ENCODE peak calls at places on chromosomes 16 and 17, in eight cellular contexts. Q, B, X, A, Z, U, Y and N are unnamed samples.

GRCh38 chr16:87346517-87347060 is 29.4 kb upstream of the C16orf95 start:
- DNase-seq in X (no peak), A (no peak), U (no peak), B (no peak), Z (no peak), Q (no peak), Y (no peak), N (no peak)

GRCh38 chr17:65759532-65759931 is 198.1 kb upstream of the AXIN2 start:
- DNase-seq in A (no peak), U (no peak), Q (no peak), X (no peak), Y (no peak), Z (no peak), B (no peak), N (no peak)

GRCh38 chr17:71412803-71413202 is 708.0 kb upstream of the SOX9 start:
- DNase-seq in Y (peak), B (peak), Z (no peak), U (peak), X (no peak), Q (peak), A (no peak), N (no peak)

GRCh38 chr16:13621639-13622038 is 298.3 kb upstream of the ERCC4 start:
- DNase-seq in Y (no peak), A (no peak), X (no peak), Q (no peak), B (no peak), U (no peak), Z (no peak), N (peak)

GRCh38 chr16:4944333-4945281 is 7.7 kb upstream of the PPL start:
- DNase-seq in Z (peak), X (peak), Y (no peak), B (peak), A (peak), U (peak), Q (peak), N (no peak)

GRCh38 chr17:44146375-44147346 is 4.9 kb downstream of the HROB start:
- DNase-seq in U (no peak), X (no peak), B (no peak), Z (no peak), Y (no peak), A (no peak), Q (no peak), N (no peak)

GRCh38 chr17:78138204-78139060 is 7.8 kb upstream of the C17orf99 start:
- DNase-seq in A (peak), B (no peak), Y (no peak), Z (peak), Q (no peak), U (no peak), X (no peak), N (no peak)

GRCh38 chr16:20166531-20167235 is 93.0 kb upstream of the GPR139 start:
- DNase-seq in Q (no peak), U (no peak), Y (no peak), A (no peak), Z (no peak), X (no peak), B (no peak), N (no peak)

GRCh38 chr17:60491771-60492170 is 34.3 kb downstream of the APPBP2 start:
- DNase-seq in A (no peak), U (no peak), Q (no peak), X (no peak), B (peak), Y (no peak), Z (no peak), N (no peak)

GRCh38 chr17:29723283-29724047 is 100.8 kb upstream of the CORO6 start:
- DNase-seq in Y (peak), A (peak), X (no peak), Q (no peak), Z (no peak), U (no peak), B (no peak), N (no peak)

GRCh38 chr16:30113711-30114333 is 485 bp upstream of the GDPD3 start:
- DNase-seq in U (no peak), X (no peak), Y (no peak), B (no peak), Q (no peak), A (no peak), Z (no peak), N (no peak)

GRCh38 chr17:27529230-27529796 is 73.1 kb downstream of the KSR1 start:
- DNase-seq in Z (peak), A (peak), X (no peak), U (peak), Q (peak), B (peak), Y (no peak), N (no peak)

GRCh38 chr16:57061084-57061905 is 31.1 kb upstream of the CPNE2 start:
- DNase-seq in Z (peak), X (peak), Y (no peak), B (no peak), A (no peak), U (peak), Q (no peak), N (no peak)

GRCh38 chr17:50358177-50358576 is 12.3 kb downstream of the XYLT2 start:
- DNase-seq in Y (no peak), A (no peak), B (no peak), Q (no peak), Z (no peak), X (peak), U (no peak), N (no peak)

GRCh38 chr16:87550510-87550961 is 51.8 kb upstream of the JPH3 start:
- DNase-seq in A (no peak), Z (no peak), X (peak), U (no peak), Y (peak), B (peak), Q (no peak), N (no peak)

GRCh38 chr16:19481291-19481690 is 40.6 kb downstream of the GDE1 start:
- DNase-seq in Q (no peak), Y (no peak), B (peak), X (no peak), U (peak), A (no peak), Z (no peak), N (no peak)

GRCh38 chr17:75679706-75680201 is 12.6 kb downstream of the SAP30BP start:
- DNase-seq in Y (no peak), Q (peak), U (no peak), B (peak), A (no peak), Z (peak), X (no peak), N (no peak)

GRCh38 chr16:22855231-22855630 is 41.3 kb downstream of the HS3ST2 start:
- DNase-seq in A (no peak), Z (no peak), X (no peak), Q (no peak), U (no peak), Y (no peak), B (no peak), N (no peak)

GRCh38 chr16:80418772-80419355 is 121.9 kb upstream of the DYNLRB2 start:
- DNase-seq in Z (no peak), A (no peak), U (no peak), X (no peak), B (no peak), Y (no peak), Q (no peak), N (no peak)

GRCh38 chr16:84247341-84247740 is 7.5 kb upstream of the KCNG4 start:
- DNase-seq in X (no peak), Q (no peak), A (no peak), Z (no peak), B (no peak), Y (no peak), U (no peak), N (no peak)

GRCh38 chr17:18038149-18038850 is 668 bp downstream of the ATPAF2 start:
- DNase-seq in U (no peak), Q (peak), Y (peak), B (no peak), Z (no peak), A (no peak), X (no peak), N (no peak)

GRCh38 chr17:3695129-3695722 is 729 bp downstream of the P2RX5 start:
- DNase-seq in B (no peak), Z (no peak), U (no peak), Q (no peak), A (no peak), Y (peak), X (no peak), N (no peak)

GRCh38 chr16:14505846-14506245 is 124.2 kb downstream of the PARN start:
- DNase-seq in Z (no peak), B (peak), Q (peak), X (no peak), U (peak), A (no peak), Y (no peak), N (no peak)

GRCh38 chr16:11232302-11232851 is 23.6 kb downstream of the SOCS1 start:
- DNase-seq in Y (no peak), Q (no peak), X (no peak), Z (no peak), B (no peak), A (no peak), U (no peak), N (no peak)
- H3K4me3 ChIP-seq in Y (peak), Q (no peak), X (no peak), Z (no peak), B (no peak), A (no peak), U (no peak), N (no peak)

DNA sequence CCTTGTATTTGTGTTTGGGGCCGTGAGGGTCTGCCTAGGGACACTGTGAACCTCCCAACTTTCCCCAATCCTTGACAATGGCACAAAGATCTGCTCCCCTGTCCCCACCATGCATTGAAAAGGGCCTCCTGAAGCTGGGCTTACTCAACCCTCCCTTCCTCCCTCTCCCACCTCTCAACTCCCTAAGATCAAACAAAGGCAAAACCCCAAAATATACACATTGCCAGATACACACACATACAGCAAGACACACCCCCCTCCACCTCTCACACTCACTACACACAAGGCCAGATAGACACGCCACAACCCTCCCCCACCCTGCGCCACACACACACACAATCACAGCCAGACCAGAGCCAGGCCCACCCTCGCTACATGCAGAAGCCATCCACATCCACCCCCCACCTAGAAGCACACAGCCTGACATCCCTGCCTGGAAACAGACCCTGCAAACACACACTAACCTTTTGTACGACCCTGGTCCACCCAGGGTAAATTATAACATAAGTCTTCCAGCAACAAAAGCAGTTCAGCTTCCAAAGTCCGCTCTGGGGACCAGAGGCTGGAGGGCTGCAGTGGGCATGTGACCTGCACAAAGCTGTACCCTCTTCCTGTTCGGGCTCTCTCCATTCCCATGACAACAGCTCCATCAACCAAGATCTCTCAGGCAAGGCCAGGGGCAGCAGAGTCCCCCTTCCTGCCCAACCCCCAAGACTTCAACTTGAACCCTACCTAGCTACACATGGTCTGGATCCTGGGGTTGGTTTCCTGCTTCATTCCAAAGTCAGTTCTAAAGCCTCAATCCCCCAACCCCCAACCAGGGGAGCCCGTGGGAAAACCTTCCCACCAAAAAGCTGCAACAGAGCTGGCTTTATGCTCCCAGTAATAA is 1.9 kb downstream of the PCGF2 start:
- DNase-seq in Y (no peak), X (no peak), Q (no peak), A (no peak), Z (no peak), B (no peak), U (no peak), N (no peak)
- H3K4me3 ChIP-seq in Y (peak), X (peak), Q (peak), A (no peak), Z (no peak), B (peak), U (peak), N (peak)

DNA sequence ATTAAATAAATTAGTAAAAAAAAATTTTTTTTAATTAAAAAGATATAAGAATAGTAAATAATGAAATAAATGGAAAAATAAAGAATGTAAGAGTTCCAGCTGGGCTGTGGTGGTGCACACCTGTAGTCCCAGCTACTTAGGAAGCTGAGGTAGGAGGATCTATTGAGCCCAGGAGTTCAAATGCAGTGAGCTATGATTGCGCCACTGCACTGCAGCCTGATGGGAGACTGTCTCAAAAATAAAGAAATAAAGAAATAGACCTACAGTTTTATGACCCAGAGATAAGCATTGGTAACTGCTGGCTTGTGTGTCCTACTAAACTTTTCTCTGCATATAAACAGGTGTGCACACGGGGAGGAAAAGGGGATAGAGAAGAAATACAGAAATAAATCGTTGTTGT is 7.8 kb upstream of the PDP2 start:
- DNase-seq in B (no peak), Y (no peak), Q (no peak), X (no peak), U (no peak), Z (no peak), A (no peak), N (no peak)
- H3K4me3 ChIP-seq in B (peak), Y (peak), Q (peak), X (peak), U (peak), Z (no peak), A (peak), N (peak)

GRCh38 chr16:73066927-73067670 is 19.2 kb upstream of the ZFHX3 start:
- DNase-seq in Z (no peak), X (no peak), A (no peak), B (no peak), Y (no peak), U (peak), Q (peak), N (no peak)

GRCh38 chr16:73064227-73064995 is 16.5 kb upstream of the ZFHX3 start:
- DNase-seq in X (peak), A (no peak), Q (peak), B (no peak), U (peak), Z (no peak), Y (no peak), N (no peak)

GRCh38 chr16:73064996-73065349 is 17.0 kb upstream of the ZFHX3 start:
- DNase-seq in Q (no peak), Y (no peak), B (no peak), Z (no peak), X (no peak), A (no peak), U (no peak), N (no peak)

GRCh38 chr16:73066321-73066926 is 18.5 kb upstream of the ZFHX3 start:
- DNase-seq in A (no peak), B (no peak), Q (no peak), Z (no peak), U (no peak), Y (no peak), X (no peak), N (no peak)

GRCh38 chr16:73065617-73066313 is 17.8 kb upstream of the ZFHX3 start:
- DNase-seq in Q (no peak), U (peak), Z (no peak), B (no peak), X (no peak), A (no peak), Y (no peak), N (no peak)
- H3K4me3 ChIP-seq in Q (no peak), U (no peak), Z (no peak), B (no peak), X (peak), A (no peak), Y (no peak), N (no peak)

GRCh38 chr17:80780381-80781187 is 211.1 kb upstream of the CHMP6 start:
- DNase-seq in Z (no peak), B (no peak), Y (peak), A (peak), X (no peak), Q (no peak), U (no peak), N (no peak)
- H3K4me3 ChIP-seq in Z (no peak), B (no peak), Y (peak), A (peak), X (no peak), Q (no peak), U (no peak), N (no peak)

GRCh38 chr17:40561871-40562611 is 3.2 kb downstream of the CCR7 start:
- DNase-seq in Q (no peak), U (no peak), B (peak), Z (no peak), Y (peak), A (no peak), X (no peak), N (no peak)
- H3K4me3 ChIP-seq in Q (no peak), U (no peak), B (no peak), Z (no peak), Y (peak), A (no peak), X (no peak), N (no peak)

GRCh38 chr17:49315551-49315951 is 46.5 kb downstream of the ZNF652 start:
- DNase-seq in A (peak), B (peak), Z (peak), Q (peak), Y (peak), U (peak), X (peak), N (peak)
- H3K4me3 ChIP-seq in A (no peak), B (no peak), Z (no peak), Q (no peak), Y (peak), U (no peak), X (no peak), N (no peak)

GRCh38 chr16:58127033-58127556 is 2.1 kb downstream of the CFAP20 start:
- DNase-seq in X (no peak), Q (peak), Z (no peak), U (peak), B (peak), A (no peak), Y (peak), N (no peak)
- H3K4me3 ChIP-seq in X (peak), Q (peak), Z (no peak), U (peak), B (no peak), A (peak), Y (peak), N (no peak)

DNA sequence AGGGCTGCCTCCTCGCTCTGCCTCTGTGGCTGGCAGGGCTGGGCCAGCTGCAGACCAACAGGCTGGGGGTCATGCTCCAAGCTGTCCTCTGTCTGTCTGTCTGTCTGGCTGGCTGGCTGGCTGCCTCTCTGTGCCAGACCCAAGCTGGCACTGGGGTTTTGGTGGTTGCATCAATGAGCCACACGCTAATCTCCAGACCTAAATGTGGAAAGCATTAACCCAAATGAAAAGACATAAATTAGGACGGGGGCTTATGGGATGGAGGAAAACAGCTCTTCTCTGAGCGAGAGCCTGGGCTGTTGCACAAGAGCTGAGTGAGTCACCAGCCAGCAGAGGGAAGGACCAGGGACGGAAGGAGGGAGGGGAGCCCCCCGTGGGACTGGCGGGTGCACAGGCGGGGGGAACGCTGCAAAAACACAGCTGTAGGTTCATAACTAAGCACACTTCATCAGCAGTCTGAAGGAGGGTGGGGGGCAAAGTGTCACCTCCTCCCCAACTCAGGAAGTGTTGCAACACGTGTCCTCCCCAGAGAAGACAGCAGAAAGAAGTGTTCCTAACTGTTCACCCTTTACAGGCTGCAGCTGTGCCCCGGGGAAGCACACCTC is 83.4 kb downstream of the GAS7 start:
- DNase-seq in B (peak), Z (peak), X (peak), Q (peak), Y (peak), U (peak), A (peak), N (no peak)
- H3K4me3 ChIP-seq in B (peak), Z (no peak), X (peak), Q (no peak), Y (no peak), U (peak), A (no peak), N (no peak)

DNA sequence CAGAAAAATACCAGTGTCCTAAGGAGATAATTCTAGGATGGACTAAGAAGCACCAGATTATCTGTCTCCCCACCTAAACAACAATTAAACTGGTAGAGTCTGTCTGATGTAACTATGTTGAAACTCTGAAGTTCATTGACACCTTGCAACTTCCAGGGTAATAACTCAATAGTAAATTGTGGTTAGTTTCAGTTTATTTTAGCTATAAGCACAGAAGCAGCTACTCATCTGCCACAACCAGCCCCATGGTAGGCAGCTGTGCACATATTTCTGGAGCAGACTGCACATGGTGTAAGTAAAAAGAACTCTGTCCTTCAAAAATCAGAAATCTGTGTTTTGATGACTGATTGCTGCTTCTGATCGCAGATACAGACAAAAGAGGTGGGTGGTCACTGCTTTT is 852.1 kb downstream of the CDH11 start:
- DNase-seq in X (no peak), Z (no peak), A (no peak), Q (no peak), U (no peak), B (no peak), Y (no peak), N (no peak)
- H3K4me3 ChIP-seq in X (no peak), Z (no peak), A (no peak), Q (no peak), U (no peak), B (no peak), Y (no peak), N (no peak)